ENCODE peak calls at places on chromosome 21, in six cellular contexts. One of them, this sample, is unnamed. For H3K27me3 and H3K9me3, the result is how much of the 10 kb centered on the place peaks cover.

GRCh38 chr21:28436286-28436932 is 556.3 kb downstream of the LTN1 start:
- DNase-seq in tibial nerve: no peak
- DNase-seq in lung: no peak
- DNase-seq in pancreas: no peak
- DNase-seq in suprapubic skin: no peak
- DNase-seq in ovary: no peak
- DNase-seq in this sample: no peak

GRCh38 chr21:39373634-39374033 is 24.7 kb upstream of the HMGN1 start:
- DNase-seq in tibial nerve: no peak
- DNase-seq in lung: no peak
- DNase-seq in pancreas: no peak
- DNase-seq in suprapubic skin: no peak
- DNase-seq in ovary: no peak
- DNase-seq in this sample: no peak

GRCh38 chr21:32007461-32007860 is 134.6 kb downstream of the HUNK start:
- DNase-seq in tibial nerve: no peak
- DNase-seq in lung: no peak
- DNase-seq in pancreas: no peak
- DNase-seq in suprapubic skin: no peak
- DNase-seq in ovary: no peak
- DNase-seq in this sample: no peak

GRCh38 chr21:31577280-31577679 is 82.2 kb upstream of the SOD1 start:
- DNase-seq in tibial nerve: no peak
- DNase-seq in lung: no peak
- DNase-seq in pancreas: no peak
- DNase-seq in suprapubic skin: no peak
- DNase-seq in ovary: no peak
- DNase-seq in this sample: no peak

GRCh38 chr21:16422702-16423101 is 692.9 kb downstream of the USP25 start:
- DNase-seq in tibial nerve: no peak
- DNase-seq in lung: no peak
- DNase-seq in pancreas: no peak
- DNase-seq in suprapubic skin: no peak
- DNase-seq in ovary: no peak
- DNase-seq in this sample: no peak

GRCh38 chr21:28459193-28459592 is 533.5 kb downstream of the LTN1 start:
- DNase-seq in tibial nerve: no peak
- DNase-seq in lung: no peak
- DNase-seq in pancreas: no peak
- DNase-seq in suprapubic skin: no peak
- DNase-seq in ovary: no peak
- DNase-seq in this sample: no peak

GRCh38 chr21:30880914-30881313 is 466 bp downstream of the KRTAP11-1 start:
- DNase-seq in tibial nerve: no peak
- DNase-seq in lung: no peak
- DNase-seq in pancreas: peak
- DNase-seq in suprapubic skin: no peak
- DNase-seq in ovary: no peak
- DNase-seq in this sample: no peak

GRCh38 chr21:33212159-33212851 is 17.4 kb upstream of the IFNAR2 start:
- DNase-seq in tibial nerve: no peak
- DNase-seq in lung: no peak
- DNase-seq in pancreas: no peak
- DNase-seq in suprapubic skin: no peak
- DNase-seq in ovary: no peak
- DNase-seq in this sample: no peak

GRCh38 chr21:46114963-46115362 is 17.1 kb downstream of the COL6A2 start:
- DNase-seq in tibial nerve: no peak
- DNase-seq in lung: no peak
- DNase-seq in pancreas: peak
- DNase-seq in suprapubic skin: peak
- DNase-seq in ovary: peak
- DNase-seq in this sample: no peak

GRCh38 chr21:31493350-31493880 is 149.4 kb upstream of the TIAM1 start:
- DNase-seq in tibial nerve: no peak
- DNase-seq in lung: no peak
- DNase-seq in pancreas: no peak
- DNase-seq in suprapubic skin: no peak
- DNase-seq in ovary: no peak
- DNase-seq in this sample: no peak

GRCh38 chr21:29481081-29481480 is 182.4 kb downstream of the BACH1 start:
- DNase-seq in tibial nerve: no peak
- DNase-seq in lung: no peak
- DNase-seq in pancreas: no peak
- DNase-seq in suprapubic skin: no peak
- DNase-seq in ovary: no peak
- DNase-seq in this sample: no peak

GRCh38 chr21:29477941-29478340 is 179.2 kb downstream of the BACH1 start:
- DNase-seq in tibial nerve: no peak
- DNase-seq in lung: no peak
- DNase-seq in pancreas: no peak
- DNase-seq in suprapubic skin: no peak
- DNase-seq in ovary: no peak
- DNase-seq in this sample: no peak

GRCh38 chr21:29475329-29475728 is 176.6 kb downstream of the BACH1 start:
- DNase-seq in tibial nerve: no peak
- DNase-seq in lung: no peak
- DNase-seq in pancreas: no peak
- DNase-seq in suprapubic skin: no peak
- DNase-seq in ovary: no peak
- DNase-seq in this sample: no peak

GRCh38 chr21:29473808-29474207 is 175.1 kb downstream of the BACH1 start:
- DNase-seq in tibial nerve: no peak
- DNase-seq in lung: no peak
- DNase-seq in pancreas: no peak
- DNase-seq in suprapubic skin: no peak
- DNase-seq in ovary: no peak
- DNase-seq in this sample: no peak

GRCh38 chr21:29477347-29477746 is 178.6 kb downstream of the BACH1 start:
- DNase-seq in tibial nerve: no peak
- DNase-seq in lung: no peak
- DNase-seq in pancreas: no peak
- DNase-seq in suprapubic skin: no peak
- DNase-seq in ovary: no peak
- DNase-seq in this sample: no peak
- TF ChIP-seq CTCF in tibial nerve: no peak
- TF ChIP-seq CTCF in lung: no peak
- TF ChIP-seq CTCF in pancreas: no peak
- TF ChIP-seq CTCF in suprapubic skin: no peak
- TF ChIP-seq CTCF in ovary: no peak
- TF ChIP-seq CTCF in this sample: no peak

DNA sequence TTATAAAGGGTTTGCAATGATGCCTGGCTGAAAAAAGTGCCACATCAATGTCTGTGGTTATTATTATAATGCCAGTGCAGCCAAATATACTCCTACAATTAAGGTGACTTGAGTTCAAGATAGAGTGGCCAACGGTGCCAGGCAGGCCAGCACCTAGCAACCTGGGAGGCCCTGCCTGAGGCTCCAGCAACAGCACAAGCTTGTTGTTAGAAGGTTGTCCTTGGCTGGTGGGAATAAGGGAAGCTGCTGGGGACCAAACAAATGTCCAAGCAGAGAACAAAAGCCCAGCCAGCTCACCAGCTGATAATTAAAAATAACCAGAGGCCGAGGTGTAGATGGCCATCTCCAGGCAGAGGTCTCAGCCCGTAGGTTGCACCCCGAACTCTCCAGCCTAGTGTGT is 2.0 kb downstream of the TMPRSS2 start:
- DNase-seq in tibial nerve: no peak
- DNase-seq in lung: no peak
- DNase-seq in pancreas: peak
- DNase-seq in suprapubic skin: no peak
- DNase-seq in ovary: no peak
- DNase-seq in this sample: no peak
- H3K27me3 ChIP-seq in tibial nerve: under half
- H3K27me3 ChIP-seq in lung: under half
- H3K27me3 ChIP-seq in pancreas: under half
- H3K27me3 ChIP-seq in suprapubic skin: half or more
- H3K27me3 ChIP-seq in ovary: under half
- H3K27me3 ChIP-seq in this sample: under half

DNA sequence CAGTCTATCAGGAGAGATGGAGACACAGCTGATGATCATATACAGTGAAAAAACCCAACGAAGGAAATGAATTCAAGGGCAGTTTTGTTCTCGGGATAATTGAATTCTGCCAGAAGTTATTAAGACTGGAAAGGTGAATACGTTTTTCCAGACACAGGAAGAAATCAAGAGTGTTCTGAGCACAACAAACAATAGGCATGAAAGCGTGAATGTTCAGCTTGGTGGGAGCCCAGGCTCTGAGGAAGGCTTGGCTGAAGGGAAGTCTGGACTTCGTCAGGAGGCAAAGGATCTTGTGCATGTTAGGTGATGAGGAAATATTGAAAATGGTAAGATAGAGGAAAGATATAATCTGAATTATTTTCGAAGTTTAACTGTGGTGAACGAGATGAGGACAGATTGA is 50.4 kb downstream of the CYYR1 start:
- DNase-seq in tibial nerve: no peak
- DNase-seq in lung: no peak
- DNase-seq in pancreas: no peak
- DNase-seq in suprapubic skin: no peak
- DNase-seq in ovary: no peak
- DNase-seq in this sample: no peak
- H3K9me3 ChIP-seq in tibial nerve: under half
- H3K9me3 ChIP-seq in lung: under half
- H3K9me3 ChIP-seq in pancreas: under half
- H3K9me3 ChIP-seq in suprapubic skin: under half
- H3K9me3 ChIP-seq in ovary: under half
- H3K9me3 ChIP-seq in this sample: under half

GRCh38 chr21:37082856-37083611 is 10.0 kb downstream of the TTC3 start:
- DNase-seq in tibial nerve: no peak
- DNase-seq in lung: no peak
- DNase-seq in pancreas: no peak
- DNase-seq in suprapubic skin: no peak
- DNase-seq in ovary: no peak
- DNase-seq in this sample: no peak

GRCh38 chr21:37082375-37082774 is 9.3 kb downstream of the TTC3 start:
- DNase-seq in tibial nerve: no peak
- DNase-seq in lung: no peak
- DNase-seq in pancreas: no peak
- DNase-seq in suprapubic skin: no peak
- DNase-seq in ovary: no peak
- DNase-seq in this sample: no peak

GRCh38 chr21:37077403-37077802 is 4.3 kb downstream of the TTC3 start:
- DNase-seq in tibial nerve: no peak
- DNase-seq in lung: no peak
- DNase-seq in pancreas: no peak
- DNase-seq in suprapubic skin: no peak
- DNase-seq in ovary: no peak
- DNase-seq in this sample: no peak

GRCh38 chr21:37076087-37076486 is 3.0 kb downstream of the TTC3 start:
- DNase-seq in tibial nerve: no peak
- DNase-seq in lung: no peak
- DNase-seq in pancreas: no peak
- DNase-seq in suprapubic skin: no peak
- DNase-seq in ovary: no peak
- DNase-seq in this sample: no peak

DNA sequence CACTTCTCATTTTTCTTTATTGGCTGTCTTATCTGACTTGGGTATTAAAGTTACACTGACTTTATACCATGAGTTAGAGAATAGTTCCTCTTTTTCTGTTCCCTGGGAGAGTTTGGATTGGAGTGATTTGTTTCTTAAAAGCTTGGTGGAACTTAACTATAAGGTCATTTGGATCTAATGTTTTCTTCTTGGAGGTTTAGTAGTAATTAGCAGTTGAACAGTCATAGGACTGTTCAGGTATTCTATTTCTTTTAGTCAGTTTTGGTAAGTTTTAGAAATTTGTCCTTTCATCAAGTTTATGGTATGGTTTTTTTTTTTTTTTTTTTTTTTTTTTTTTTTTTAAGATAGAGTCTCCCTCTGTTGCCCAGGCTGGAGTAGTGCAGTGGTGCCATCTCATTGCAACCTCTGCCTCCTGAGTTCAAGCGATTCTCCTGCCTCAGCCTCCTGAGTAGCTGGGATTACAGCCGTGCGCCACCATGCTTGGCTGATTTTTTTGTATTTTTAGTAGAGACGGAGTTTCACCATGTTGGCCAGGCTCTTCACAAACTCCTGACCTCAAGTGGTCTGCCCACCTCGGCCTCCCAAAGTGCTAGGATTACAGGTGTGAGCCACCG is 6.3 kb downstream of the TTC3 start:
- DNase-seq in tibial nerve: no peak
- DNase-seq in lung: no peak
- DNase-seq in pancreas: no peak
- DNase-seq in suprapubic skin: no peak
- DNase-seq in ovary: no peak
- DNase-seq in this sample: no peak
- TF ChIP-seq CTCF in tibial nerve: no peak
- TF ChIP-seq CTCF in lung: no peak
- TF ChIP-seq CTCF in pancreas: no peak
- TF ChIP-seq CTCF in suprapubic skin: no peak
- TF ChIP-seq CTCF in ovary: no peak
- TF ChIP-seq CTCF in this sample: peak

DNA sequence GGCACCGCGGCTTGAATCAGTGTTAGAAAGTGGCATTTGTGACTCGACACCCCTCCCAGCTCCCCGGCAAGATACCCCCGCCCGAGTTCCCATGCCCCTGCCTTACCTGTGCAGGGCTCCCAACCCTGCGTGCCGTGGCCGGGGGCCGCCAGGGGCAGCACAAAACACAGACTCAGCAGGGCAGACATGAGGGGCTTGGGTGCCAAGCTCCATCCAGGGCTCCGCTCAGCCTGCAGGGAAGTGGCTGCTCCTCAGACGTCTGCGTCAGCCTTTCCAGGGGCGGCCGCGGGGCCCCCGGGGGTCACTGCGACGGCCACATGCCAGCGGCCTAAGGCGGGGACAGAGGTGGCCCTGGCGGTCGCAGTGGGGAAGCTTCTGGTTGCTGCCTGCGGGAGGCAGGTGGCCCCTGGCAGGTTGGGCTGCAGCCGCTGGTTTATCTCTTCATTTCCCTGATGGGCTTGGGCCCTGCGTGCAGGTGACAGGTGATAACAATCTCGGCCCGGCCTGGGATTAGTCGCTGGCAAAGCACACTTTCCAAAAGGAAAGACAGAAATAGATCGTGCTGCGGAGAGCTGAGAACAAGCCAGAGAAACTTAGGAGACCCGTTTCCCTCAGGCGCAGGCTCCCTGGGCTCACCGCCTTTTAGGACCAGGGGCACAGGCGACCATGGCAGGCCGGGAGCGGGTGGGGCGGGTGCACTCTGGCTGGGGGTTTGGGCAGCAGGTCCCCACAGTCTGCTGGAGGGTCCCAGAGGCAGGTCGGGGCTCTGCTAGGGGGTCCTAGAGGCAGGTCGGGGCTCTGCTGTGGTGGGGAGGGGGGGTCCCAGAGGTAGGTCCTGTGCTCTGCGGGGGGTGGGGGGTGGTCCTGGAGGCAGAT is at the start of gene TSPEAR:
- DNase-seq in tibial nerve: no peak
- DNase-seq in lung: no peak
- DNase-seq in pancreas: peak
- DNase-seq in suprapubic skin: peak
- DNase-seq in ovary: no peak
- DNase-seq in this sample: no peak
- H3K27me3 ChIP-seq in tibial nerve: half or more
- H3K27me3 ChIP-seq in lung: under half
- H3K27me3 ChIP-seq in pancreas: under half
- H3K27me3 ChIP-seq in suprapubic skin: half or more
- H3K27me3 ChIP-seq in ovary: under half
- H3K27me3 ChIP-seq in this sample: half or more

This sample was measured in CD4-positive, alpha-beta T cell.